ENCODE peak calls at places on chromosomes 2 and 18, in five cellular contexts. One of them, this sample, is unnamed.

GRCh38 chr2:166411473-166412230 is 35.9 kb upstream of the SCN9A start:
- DNase-seq in effector memory CD8-positive, alpha-beta T cell: no peak
- DNase-seq in kidney tubule cell: no peak
- DNase-seq in astrocyte of the hippocampus: peak
- DNase-seq in H9: no peak
- DNase-seq in this sample: no peak

GRCh38 chr2:232927041-232927792 is 57.2 kb downstream of the SNORC start:
- DNase-seq in effector memory CD8-positive, alpha-beta T cell: no peak
- DNase-seq in kidney tubule cell: peak
- DNase-seq in astrocyte of the hippocampus: peak
- DNase-seq in H9: no peak
- DNase-seq in this sample: no peak

GRCh38 chr18:79819951-79820351 is 22.2 kb downstream of the KCNG2 start:
- DNase-seq in effector memory CD8-positive, alpha-beta T cell: no peak
- DNase-seq in kidney tubule cell: no peak
- DNase-seq in astrocyte of the hippocampus: no peak
- DNase-seq in H9: no peak
- DNase-seq in this sample: peak

GRCh38 chr2:213500881-213501280 is 216.6 kb downstream of the SPAG16 start:
- DNase-seq in effector memory CD8-positive, alpha-beta T cell: no peak
- DNase-seq in kidney tubule cell: no peak
- DNase-seq in astrocyte of the hippocampus: peak
- DNase-seq in H9: no peak
- DNase-seq in this sample: no peak

GRCh38 chr18:71443726-71444480 is 1100.2 kb downstream of the CBLN2 start:
- DNase-seq in effector memory CD8-positive, alpha-beta T cell: no peak
- DNase-seq in kidney tubule cell: no peak
- DNase-seq in astrocyte of the hippocampus: peak
- DNase-seq in H9: no peak
- DNase-seq in this sample: peak

GRCh38 chr2:190871539-190871938 is 9.1 kb upstream of the GLS start:
- DNase-seq in effector memory CD8-positive, alpha-beta T cell: no peak
- DNase-seq in kidney tubule cell: no peak
- DNase-seq in astrocyte of the hippocampus: no peak
- DNase-seq in H9: no peak
- DNase-seq in this sample: no peak

GRCh38 chr2:84960157-84960506 is 10.8 kb upstream of the KCMF1 start:
- DNase-seq in effector memory CD8-positive, alpha-beta T cell: no peak
- DNase-seq in kidney tubule cell: no peak
- DNase-seq in astrocyte of the hippocampus: no peak
- DNase-seq in H9: no peak
- DNase-seq in this sample: no peak

GRCh38 chr2:235496239-235496621 is 2.4 kb downstream of the AGAP1 start:
- DNase-seq in effector memory CD8-positive, alpha-beta T cell: no peak
- DNase-seq in kidney tubule cell: peak
- DNase-seq in astrocyte of the hippocampus: no peak
- DNase-seq in H9: no peak
- DNase-seq in this sample: peak

GRCh38 chr2:29618024-29618423 is 303.4 kb downstream of the ALK start:
- DNase-seq in effector memory CD8-positive, alpha-beta T cell: no peak
- DNase-seq in kidney tubule cell: no peak
- DNase-seq in astrocyte of the hippocampus: no peak
- DNase-seq in H9: no peak
- DNase-seq in this sample: no peak

GRCh38 chr2:42957109-42958035 is 165.0 kb upstream of the HAAO start:
- DNase-seq in effector memory CD8-positive, alpha-beta T cell: no peak
- DNase-seq in kidney tubule cell: peak
- DNase-seq in astrocyte of the hippocampus: peak
- DNase-seq in H9: no peak
- DNase-seq in this sample: no peak

GRCh38 chr2:30351087-30351486 is 96.0 kb upstream of the LCLAT1 start:
- DNase-seq in effector memory CD8-positive, alpha-beta T cell: no peak
- DNase-seq in kidney tubule cell: no peak
- DNase-seq in astrocyte of the hippocampus: no peak
- DNase-seq in H9: no peak
- DNase-seq in this sample: no peak

GRCh38 chr2:226524381-226524843 is 275.2 kb downstream of the IRS1 start:
- DNase-seq in effector memory CD8-positive, alpha-beta T cell: no peak
- DNase-seq in kidney tubule cell: peak
- DNase-seq in astrocyte of the hippocampus: peak
- DNase-seq in H9: no peak
- DNase-seq in this sample: peak

GRCh38 chr2:221962186-221962585 is 336.6 kb downstream of the PAX3 start:
- DNase-seq in effector memory CD8-positive, alpha-beta T cell: no peak
- DNase-seq in kidney tubule cell: no peak
- DNase-seq in astrocyte of the hippocampus: no peak
- DNase-seq in H9: no peak
- DNase-seq in this sample: no peak

GRCh38 chr2:30225131-30225762 is 6.1 kb upstream of the LBH start:
- DNase-seq in effector memory CD8-positive, alpha-beta T cell: peak
- DNase-seq in kidney tubule cell: peak
- DNase-seq in astrocyte of the hippocampus: peak
- DNase-seq in H9: no peak
- DNase-seq in this sample: peak

GRCh38 chr2:168577885-168578284 is 121.8 kb downstream of the CERS6 start:
- DNase-seq in effector memory CD8-positive, alpha-beta T cell: no peak
- DNase-seq in kidney tubule cell: no peak
- DNase-seq in astrocyte of the hippocampus: no peak
- DNase-seq in H9: no peak
- DNase-seq in this sample: no peak

GRCh38 chr2:97871096-97871780 is 124.5 kb downstream of the TMEM131 start:
- DNase-seq in effector memory CD8-positive, alpha-beta T cell: no peak
- DNase-seq in kidney tubule cell: peak
- DNase-seq in astrocyte of the hippocampus: peak
- DNase-seq in H9: no peak
- DNase-seq in this sample: peak

GRCh38 chr2:236743623-236744280 is 174.1 kb downstream of the ACKR3 start:
- DNase-seq in effector memory CD8-positive, alpha-beta T cell: no peak
- DNase-seq in kidney tubule cell: peak
- DNase-seq in astrocyte of the hippocampus: peak
- DNase-seq in H9: no peak
- DNase-seq in this sample: no peak

GRCh38 chr2:12317853-12318426 is 398.8 kb upstream of the TRIB2 start:
- DNase-seq in effector memory CD8-positive, alpha-beta T cell: no peak
- DNase-seq in kidney tubule cell: peak
- DNase-seq in astrocyte of the hippocampus: peak
- DNase-seq in H9: no peak
- DNase-seq in this sample: peak

GRCh38 chr2:78115291-78115690 is 593.1 kb upstream of the LRRTM4 start:
- DNase-seq in effector memory CD8-positive, alpha-beta T cell: no peak
- DNase-seq in kidney tubule cell: no peak
- DNase-seq in astrocyte of the hippocampus: no peak
- DNase-seq in H9: no peak
- DNase-seq in this sample: no peak

GRCh38 chr2:235737396-235737795 is 243.6 kb downstream of the AGAP1 start:
- DNase-seq in effector memory CD8-positive, alpha-beta T cell: no peak
- DNase-seq in kidney tubule cell: no peak
- DNase-seq in astrocyte of the hippocampus: no peak
- DNase-seq in H9: no peak
- DNase-seq in this sample: no peak

GRCh38 chr2:96594701-96595152 is 43.4 kb downstream of the KANSL3 start:
- DNase-seq in effector memory CD8-positive, alpha-beta T cell: peak
- DNase-seq in kidney tubule cell: no peak
- DNase-seq in astrocyte of the hippocampus: no peak
- DNase-seq in H9: no peak
- DNase-seq in this sample: no peak

GRCh38 chr18:70491734-70492348 is 203.0 kb downstream of the SOCS6 start:
- DNase-seq in effector memory CD8-positive, alpha-beta T cell: peak
- DNase-seq in kidney tubule cell: peak
- DNase-seq in astrocyte of the hippocampus: peak
- DNase-seq in H9: peak
- DNase-seq in this sample: peak

GRCh38 chr2:109188924-109189323 is 59.9 kb downstream of the SH3RF3 start:
- DNase-seq in effector memory CD8-positive, alpha-beta T cell: no peak
- DNase-seq in kidney tubule cell: no peak
- DNase-seq in astrocyte of the hippocampus: no peak
- DNase-seq in H9: no peak
- DNase-seq in this sample: peak

GRCh38 chr2:199989822-199990221 is 34.4 kb downstream of the MAIP1 start:
- DNase-seq in effector memory CD8-positive, alpha-beta T cell: no peak
- DNase-seq in kidney tubule cell: no peak
- DNase-seq in astrocyte of the hippocampus: no peak
- DNase-seq in H9: no peak
- DNase-seq in this sample: no peak

GRCh38 chr2:18991177-18992168 is 366.9 kb downstream of the OSR1 start:
- DNase-seq in effector memory CD8-positive, alpha-beta T cell: no peak
- DNase-seq in kidney tubule cell: peak
- DNase-seq in astrocyte of the hippocampus: peak
- DNase-seq in H9: no peak
- DNase-seq in this sample: no peak

GRCh38 chr2:42809876-42810125 is 17.4 kb upstream of the HAAO start:
- DNase-seq in effector memory CD8-positive, alpha-beta T cell: peak
- DNase-seq in kidney tubule cell: peak
- DNase-seq in astrocyte of the hippocampus: peak
- DNase-seq in H9: peak
- DNase-seq in this sample: no peak

GRCh38 chr2:11024010-11024615 is 112.4 kb downstream of the KCNF1 start:
- DNase-seq in effector memory CD8-positive, alpha-beta T cell: no peak
- DNase-seq in kidney tubule cell: no peak
- DNase-seq in astrocyte of the hippocampus: no peak
- DNase-seq in H9: no peak
- DNase-seq in this sample: no peak

GRCh38 chr2:100208375-100208774 is 66.0 kb upstream of the AFF3 start:
- DNase-seq in effector memory CD8-positive, alpha-beta T cell: no peak
- DNase-seq in kidney tubule cell: no peak
- DNase-seq in astrocyte of the hippocampus: no peak
- DNase-seq in H9: no peak
- DNase-seq in this sample: no peak

GRCh38 chr2:234917245-234917975 is 34.4 kb upstream of the SH3BP4 start:
- DNase-seq in effector memory CD8-positive, alpha-beta T cell: no peak
- DNase-seq in kidney tubule cell: peak
- DNase-seq in astrocyte of the hippocampus: peak
- DNase-seq in H9: no peak
- DNase-seq in this sample: no peak

GRCh38 chr18:22683196-22683676 is 249.9 kb upstream of the RBBP8 start:
- DNase-seq in effector memory CD8-positive, alpha-beta T cell: no peak
- DNase-seq in kidney tubule cell: peak
- DNase-seq in astrocyte of the hippocampus: peak
- DNase-seq in H9: no peak
- DNase-seq in this sample: no peak

GRCh38 chr2:65402339-65402738 is 30.1 kb downstream of the SPRED2 start:
- DNase-seq in effector memory CD8-positive, alpha-beta T cell: no peak
- DNase-seq in kidney tubule cell: no peak
- DNase-seq in astrocyte of the hippocampus: no peak
- DNase-seq in H9: no peak
- DNase-seq in this sample: no peak

GRCh38 chr18:67518566-67518965 is 2.0 kb upstream of the DSEL start:
- DNase-seq in effector memory CD8-positive, alpha-beta T cell: no peak
- DNase-seq in kidney tubule cell: no peak
- DNase-seq in astrocyte of the hippocampus: no peak
- DNase-seq in H9: no peak
- DNase-seq in this sample: no peak

GRCh38 chr2:12087671-12088380 is 341.4 kb downstream of the LPIN1 start:
- DNase-seq in effector memory CD8-positive, alpha-beta T cell: no peak
- DNase-seq in kidney tubule cell: peak
- DNase-seq in astrocyte of the hippocampus: no peak
- DNase-seq in H9: no peak
- DNase-seq in this sample: no peak

GRCh38 chr2:167212054-167212648 is 323.9 kb downstream of the XIRP2 start:
- DNase-seq in effector memory CD8-positive, alpha-beta T cell: no peak
- DNase-seq in kidney tubule cell: peak
- DNase-seq in astrocyte of the hippocampus: peak
- DNase-seq in H9: no peak
- DNase-seq in this sample: no peak

GRCh38 chr2:241897231-241897916 is 27.8 kb downstream of the RTP5 start:
- DNase-seq in effector memory CD8-positive, alpha-beta T cell: no peak
- DNase-seq in kidney tubule cell: no peak
- DNase-seq in astrocyte of the hippocampus: no peak
- DNase-seq in H9: peak
- DNase-seq in this sample: peak

GRCh38 chr2:241592126-241592845 is 33.7 kb downstream of the BOK start:
- DNase-seq in effector memory CD8-positive, alpha-beta T cell: no peak
- DNase-seq in kidney tubule cell: no peak
- DNase-seq in astrocyte of the hippocampus: no peak
- DNase-seq in H9: no peak
- DNase-seq in this sample: no peak

GRCh38 chr18:79486356-79487197 is 90.8 kb downstream of the NFATC1 start:
- DNase-seq in effector memory CD8-positive, alpha-beta T cell: no peak
- DNase-seq in kidney tubule cell: no peak
- DNase-seq in astrocyte of the hippocampus: no peak
- DNase-seq in H9: no peak
- DNase-seq in this sample: peak

GRCh38 chr2:174108579-174108978 is 139.8 kb downstream of the OLA1 start:
- DNase-seq in effector memory CD8-positive, alpha-beta T cell: no peak
- DNase-seq in kidney tubule cell: no peak
- DNase-seq in astrocyte of the hippocampus: no peak
- DNase-seq in H9: no peak
- DNase-seq in this sample: no peak

GRCh38 chr2:27746325-27746724 is 25.2 kb upstream of the MRPL33 start:
- DNase-seq in effector memory CD8-positive, alpha-beta T cell: no peak
- DNase-seq in kidney tubule cell: no peak
- DNase-seq in astrocyte of the hippocampus: no peak
- DNase-seq in H9: no peak
- DNase-seq in this sample: no peak